ENCODE peak calls at places on chromosome 13, in nine cellular contexts. Q, Y, G, K, E, C, N, T and S are unnamed samples.

GRCh38 chr13:58051807-58052375 is 420.3 kb downstream of the PCDH17 start:
- DNase-seq in K (no peak), G (no peak), N (no peak), Y (no peak), Q (no peak), C (no peak), E (peak; percentile 62), T (no peak), S (no peak)

GRCh38 chr13:44050450-44051063 is 170.9 kb downstream of the LACC1 start:
- DNase-seq in N (no peak), T (no peak), C (no peak), E (peak; percentile 30), G (no peak), Y (no peak), Q (peak; percentile 51), K (no peak), S (peak; percentile 32)

GRCh38 chr13:112486386-112487126 is 101.4 kb downstream of the TUBGCP3 start:
- DNase-seq in Y (no peak), E (no peak), C (no peak), N (no peak), K (no peak), Q (no peak), T (no peak), G (no peak), S (no peak)

GRCh38 chr13:30785146-30785845 is 50.0 kb downstream of the ALOX5AP start:
- DNase-seq in G (no peak), N (no peak), E (no peak), Y (no peak), C (no peak), Q (no peak), T (no peak), K (no peak), S (no peak)

GRCh38 chr13:30711375-30711774 is 24.0 kb upstream of the ALOX5AP start:
- DNase-seq in N (no peak), E (no peak), C (no peak), G (no peak), K (no peak), Y (no peak), Q (peak; percentile 80), T (no peak), S (no peak)

GRCh38 chr13:105338044-105338443 is 1197.4 kb downstream of the EFNB2 start:
- DNase-seq in N (no peak), K (no peak), Y (no peak), T (no peak), Q (no peak), C (no peak), E (no peak), G (no peak), S (no peak)

GRCh38 chr13:51006067-51006800 is 96.6 kb downstream of the RNASEH2B start:
- DNase-seq in C (no peak), N (no peak), K (no peak), Q (no peak), G (no peak), E (no peak), Y (no peak), T (no peak), S (no peak)

GRCh38 chr13:36973621-36974268 is 25.4 kb downstream of the ALG5 start:
- DNase-seq in Y (no peak), T (no peak), C (no peak), K (no peak), Q (no peak), N (no peak), G (no peak), E (no peak), S (no peak)